ENCODE peak calls at places on chromosomes 16 and 17, in seven cellular contexts. V is A549, K is SK-N-SH, Z is K562, I is H1, M is HCT116, G is endothelial cell of umbilical vein. J is an unnamed sample.

GRCh38 chr16:11793840-11794239 is 3.2 kb downstream of the ZC3H7A start:
- DNase-seq in G (no peak), Z (peak; percentile 61), K (no peak), M (no peak), V (no peak), I (no peak), J (no peak)

GRCh38 chr16:71954699-71955195 is 45.5 kb downstream of the PKD1L3 start:
- DNase-seq in M (no peak), G (no peak), K (no peak), I (no peak), V (no peak), Z (no peak), J (no peak)

GRCh38 chr16:10950393-10950792 is 6.0 kb downstream of the CLEC16A start:
- DNase-seq in V (no peak), Z (no peak), M (no peak), I (no peak), G (no peak), K (no peak), J (no peak)

GRCh38 chr16:306911-307370 is 24.0 kb downstream of the PDIA2 start:
- DNase-seq in V (no peak), K (no peak), M (no peak), I (no peak), Z (no peak), G (no peak), J (no peak)

GRCh38 chr16:48607056-48607825 is 2.7 kb downstream of the N4BP1 start:
- DNase-seq in M (no peak), V (no peak), Z (no peak), I (no peak), K (no peak), G (no peak), J (peak; percentile 21)

GRCh38 chr17:72588561-72588960 is 467.7 kb downstream of the SOX9 start:
- DNase-seq in V (no peak), K (no peak), I (no peak), Z (no peak), M (no peak), G (no peak), J (no peak)

GRCh38 chr16:60815865-60816264 is 1220.4 kb downstream of the CDH8 start:
- DNase-seq in M (no peak), V (no peak), Z (no peak), G (no peak), K (no peak), I (no peak), J (no peak)

GRCh38 chr16:6382787-6383515 is 949.7 kb upstream of the RBFOX1 start:
- DNase-seq in M (no peak), G (no peak), Z (no peak), V (no peak), I (no peak), K (no peak), J (no peak)

GRCh38 chr17:8887834-8888703 is 20.6 kb upstream of the PIK3R6 start:
- DNase-seq in I (no peak), V (peak; percentile 69), K (peak; percentile 66), G (no peak), Z (peak; percentile 12), M (no peak), J (no peak)

GRCh38 chr17:35428229-35428628 is 4.1 kb downstream of the SLFN12 start:
- DNase-seq in Z (no peak), V (no peak), M (no peak), G (no peak), K (no peak), I (no peak), J (no peak)

GRCh38 chr16:54462766-54463165 is 176.2 kb upstream of the IRX3 start:
- DNase-seq in V (no peak), M (no peak), Z (no peak), G (no peak), K (no peak), I (no peak), J (no peak)

GRCh38 chr17:47850692-47851573 is at the start of gene SP6:
- DNase-seq in M (peak; percentile 80), V (peak; percentile 91), I (no peak), Z (peak; percentile 92), G (peak; percentile 58), K (peak; percentile 89), J (peak; percentile 34)

GRCh38 chr16:11992594-11993524 is 16.3 kb downstream of the SNX29 start:
- DNase-seq in K (no peak), Z (no peak), M (no peak), I (no peak), G (no peak), V (no peak), J (no peak)

GRCh38 chr17:7380321-7380720 is 568 bp upstream of the TNK1 start:
- DNase-seq in Z (no peak), I (no peak), V (no peak), G (no peak), K (peak; percentile 54), M (no peak), J (no peak)

GRCh38 chr17:37458805-37459204 is 30.9 kb upstream of the DUSP14 start:
- DNase-seq in Z (no peak), I (no peak), G (no peak), M (no peak), K (no peak), V (no peak), J (no peak)

GRCh38 chr17:36844601-36845000 is 92.7 kb upstream of the LHX1 start:
- DNase-seq in Z (no peak), G (no peak), V (no peak), K (no peak), I (no peak), M (no peak), J (no peak)

GRCh38 chr16:16111639-16112038 is 111.7 kb downstream of the ABCC6 start:
- DNase-seq in K (no peak), Z (no peak), V (no peak), M (no peak), G (no peak), I (no peak), J (no peak)
- TF ChIP-seq MAX in K (no peak), Z (no peak), V (no peak), M (no peak), G (no peak), I (no peak), J (no peak)

GRCh38 chr17:13581925-13582324 is 19.8 kb downstream of the HS3ST3A1 start:
- DNase-seq in Z (no peak), G (no peak), M (no peak), V (no peak), I (no peak), K (no peak), J (no peak)

GRCh38 chr17:13587487-13588338 is 14.0 kb downstream of the HS3ST3A1 start:
- DNase-seq in M (no peak), Z (no peak), V (no peak), I (no peak), K (no peak), G (no peak), J (no peak)

GRCh38 chr17:13583996-13584700 is 17.6 kb downstream of the HS3ST3A1 start:
- DNase-seq in M (no peak), G (no peak), V (no peak), K (no peak), Z (no peak), I (no peak), J (no peak)

GRCh38 chr17:13584701-13585080 is 17.0 kb downstream of the HS3ST3A1 start:
- DNase-seq in V (no peak), K (no peak), I (no peak), G (no peak), M (no peak), Z (no peak), J (no peak)

DNA sequence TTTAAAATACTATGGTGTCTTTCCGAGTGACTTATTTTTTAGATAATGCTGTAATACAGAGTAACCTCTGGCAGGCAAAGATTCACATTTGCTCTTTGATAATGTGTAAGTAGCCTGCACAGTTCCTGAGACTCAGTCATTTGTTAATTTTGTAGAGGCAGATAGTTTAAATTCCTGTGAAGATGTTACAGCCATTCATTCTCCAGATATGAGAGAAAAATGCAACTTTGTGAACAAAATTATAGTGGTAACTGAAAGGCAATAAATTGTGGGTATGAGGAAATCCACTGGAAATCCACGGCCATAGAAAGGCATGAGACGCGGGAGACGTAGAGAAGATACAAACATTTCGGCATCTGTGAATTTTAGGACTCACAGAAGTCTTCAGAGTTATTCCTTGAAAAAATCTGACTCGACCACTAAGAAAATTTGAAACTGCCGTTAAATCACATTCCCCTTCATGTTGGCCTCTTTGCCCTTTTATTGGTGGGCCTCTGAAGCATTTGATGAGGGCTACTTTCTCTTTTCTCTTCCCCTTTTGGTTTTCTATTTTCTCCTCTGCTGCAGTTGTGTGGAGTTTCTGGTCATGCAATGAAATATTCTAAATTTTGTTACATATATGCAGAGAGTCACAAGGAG is 18.8 kb downstream of the HS3ST3A1 start:
- DNase-seq in V (no peak), M (no peak), K (no peak), Z (no peak), I (no peak), G (no peak), J (no peak)
- H3K4me3 ChIP-seq in V (no peak overlapping the region), M (no peak overlapping the region), K (no peak overlapping the region), Z (peak overlapping the region; percentile 22), I (no peak overlapping the region), G (no peak overlapping the region), J (no peak overlapping the region)

DNA sequence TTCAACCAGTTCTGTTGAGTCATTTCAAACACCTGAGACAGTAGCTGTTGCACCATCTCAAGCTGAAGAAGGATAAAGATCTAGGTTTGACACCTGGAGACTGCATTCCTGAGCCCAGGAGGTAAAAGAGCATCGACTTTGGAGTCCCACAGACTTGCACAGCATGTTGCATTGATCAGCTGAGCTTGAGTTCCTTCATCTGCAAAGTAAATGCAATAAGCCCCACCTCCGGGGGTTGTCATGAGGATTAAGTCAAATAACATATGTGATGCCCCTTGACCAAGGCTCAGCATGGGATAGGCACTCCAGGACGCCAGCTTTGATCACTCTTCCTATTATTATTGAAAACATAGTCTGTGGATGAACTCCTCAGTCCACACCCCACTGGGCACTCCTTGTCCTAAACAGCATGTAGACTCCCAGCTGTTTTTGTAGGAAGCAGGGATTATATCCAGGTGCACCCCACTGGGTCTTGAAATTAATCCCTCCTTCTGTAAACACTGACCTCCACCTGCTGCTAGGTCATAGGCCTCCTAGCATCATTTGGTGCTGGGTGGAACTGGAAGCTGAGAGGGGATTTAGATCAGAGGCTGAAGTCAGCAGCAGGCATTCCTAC is 258.9 kb downstream of the HS3ST4 start:
- DNase-seq in I (peak; percentile 94), Z (no peak), K (no peak), M (no peak), V (no peak), G (no peak), J (no peak)
- TF ChIP-seq MAX in I (no peak), Z (no peak), K (no peak), M (no peak), V (no peak), G (no peak), J (no peak)

DNA sequence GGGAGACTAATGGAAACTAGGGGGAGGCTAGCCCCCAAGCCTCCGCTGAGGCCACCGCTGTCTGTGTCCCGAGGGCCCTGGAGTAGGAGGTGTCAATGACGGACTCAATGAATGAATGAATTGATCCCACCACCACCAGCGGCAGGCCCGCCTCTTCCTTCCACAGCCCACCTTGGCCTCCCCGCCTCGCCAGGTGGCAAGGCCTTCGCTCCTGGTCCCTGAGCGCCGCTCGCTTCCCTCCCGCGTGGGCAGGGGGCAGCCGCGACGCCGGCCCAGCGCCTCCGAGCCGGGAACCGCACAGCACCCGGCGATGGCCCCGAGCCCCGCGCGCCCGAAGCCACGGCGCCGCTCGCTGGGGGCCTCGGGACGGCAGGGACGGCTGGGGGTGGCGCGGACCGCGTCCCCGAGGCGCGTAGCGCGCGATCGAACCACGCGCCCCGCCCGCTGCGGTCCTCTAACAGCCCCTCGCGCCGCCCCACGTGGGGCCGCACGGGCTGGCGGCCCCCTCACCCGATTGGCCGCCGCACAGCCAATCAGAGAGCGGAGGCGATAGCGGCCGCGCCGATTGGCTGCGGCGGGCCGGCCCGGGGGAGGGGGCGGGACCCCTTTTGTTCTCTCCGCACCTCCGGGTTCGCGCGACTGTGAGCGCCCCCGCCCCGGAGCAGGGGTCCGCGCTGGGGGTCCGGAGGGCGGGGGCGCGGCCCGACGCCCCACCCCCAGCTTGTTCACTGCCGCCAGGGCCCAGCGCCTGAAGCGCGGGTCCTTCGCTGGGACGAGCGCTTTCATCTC is 31.4 kb downstream of the ACTG1 start:
- DNase-seq in I (no peak), G (peak; percentile 64), Z (peak; percentile 99), M (no peak), K (peak; percentile 99), V (peak; percentile 87), J (no peak)
- H3K4me3 ChIP-seq in I (peak overlapping the region; percentile 32), G (peak overlapping the region; percentile 36), Z (peak overlapping the region; percentile 46), M (no peak overlapping the region), K (peak overlapping the region; percentile 14), V (peak overlapping the region; percentile 43), J (no peak overlapping the region)

J was measured in NB4.